ENCODE peak calls at places on chromosomes 4 and X, in six cellular contexts. M is GM06990, N is WTC11, B is AG09309, R is progenitor cell of endocrine pancreas, Z is spleen. C is an unnamed sample.

GRCh38 chrX:10634681-10635161 is 14.3 kb upstream of the MID1 start:
- DNase-seq in M (no peak), N (no peak), B (no peak), R (no peak), Z (no peak), C (no peak)

GRCh38 chr4:7485096-7485495 is 50.4 kb upstream of the PSAPL1 start:
- DNase-seq in M (no peak), N (no peak), B (no peak), R (no peak), Z (no peak), C (no peak)

GRCh38 chr4:87843936-87844335 is 11.2 kb downstream of the MEPE start:
- DNase-seq in M (no peak), N (no peak), B (peak; percentile 61), R (no peak), Z (no peak), C (no peak)

GRCh38 chr4:25770844-25771243 is 91.9 kb downstream of the SEL1L3 start:
- DNase-seq in M (no peak), N (no peak), B (peak; percentile 33), R (no peak), Z (no peak), C (no peak)

GRCh38 chr4:153348006-153348405 is 3.5 kb downstream of the MND1 start:
- DNase-seq in M (no peak), N (no peak), B (no peak), R (no peak), Z (no peak), C (no peak)

GRCh38 chr4:45453258-45453841 is 670.5 kb downstream of the GABRG1 start:
- DNase-seq in M (no peak), N (no peak), B (no peak), R (no peak), Z (no peak), C (no peak)

GRCh38 chr4:180542445-180543100 is 1700.6 kb upstream of the TENM3 start:
- DNase-seq in M (no peak), N (no peak), B (no peak), R (no peak), Z (no peak), C (no peak)

GRCh38 chr4:6010789-6011188 is 7.4 kb downstream of the C4orf50 start:
- DNase-seq in M (no peak), N (no peak), B (no peak), R (no peak), Z (peak; percentile 24), C (no peak)

GRCh38 chr4:87007345-87008181 is 72.8 kb downstream of the AFF1 start:
- DNase-seq in M (peak; percentile 23), N (peak; percentile 48), B (no peak), R (no peak), Z (peak; percentile 87), C (no peak)

GRCh38 chr4:40991908-40992307 is 222.4 kb downstream of the APBB2 start:
- DNase-seq in M (peak; percentile 72), N (no peak), B (no peak), R (no peak), Z (no peak), C (no peak)
- TF ChIP-seq CTCF in M (no peak), N (no peak), B (no peak), R (no peak), Z (no peak), C (no peak)

GRCh38 chr4:90025248-90025647 is 101.9 kb upstream of the CCSER1 start:
- DNase-seq in M (no peak), N (no peak), B (no peak), R (no peak), Z (no peak), C (no peak)

GRCh38 chr4:90028460-90028859 is 98.7 kb upstream of the CCSER1 start:
- DNase-seq in M (no peak), N (no peak), B (no peak), R (no peak), Z (no peak), C (no peak)

GRCh38 chr4:90030202-90030601 is 97.0 kb upstream of the CCSER1 start:
- DNase-seq in M (no peak), N (no peak), B (no peak), R (no peak), Z (no peak), C (no peak)

GRCh38 chr4:90027565-90027964 is 99.6 kb upstream of the CCSER1 start:
- DNase-seq in M (no peak), N (no peak), B (no peak), R (no peak), Z (no peak), C (no peak)

DNA sequence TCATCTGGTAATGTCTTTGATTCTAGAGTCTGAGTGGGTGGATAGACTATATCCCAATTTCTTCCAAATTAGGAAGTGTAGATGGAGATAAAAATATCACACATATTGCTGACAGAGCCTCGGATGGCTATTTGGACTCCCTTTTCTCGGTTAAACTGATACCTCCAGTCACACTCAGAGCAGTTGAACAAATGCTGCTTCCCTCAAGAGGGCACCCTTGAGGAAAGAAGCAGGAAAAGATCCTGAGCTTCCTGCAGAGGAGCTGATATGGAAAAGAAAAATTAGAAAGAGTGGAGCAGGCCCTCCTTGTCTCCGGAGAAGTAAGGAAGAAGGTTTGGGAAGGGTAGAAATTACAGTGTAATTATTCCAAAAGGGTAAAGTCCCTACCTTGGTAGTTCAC is 96.2 kb upstream of the CCSER1 start:
- DNase-seq in M (no peak), N (peak; percentile 12), B (no peak), R (no peak), Z (no peak), C (no peak)
- TF ChIP-seq CTCF in M (no peak), N (no peak), B (no peak), R (no peak), Z (no peak), C (peak; percentile 41)

GRCh38 chr4:89137231-89137630 is 25.9 kb downstream of the TIGD2 start:
- DNase-seq in M (no peak), N (no peak), B (no peak), R (no peak), Z (no peak), C (no peak)
- TF ChIP-seq CTCF in M (no peak), N (no peak), B (no peak), R (no peak), Z (no peak), C (no peak)

GRCh38 chr4:2007804-2008670 is 737 bp downstream of the NELFA start:
- DNase-seq in M (no peak), N (no peak), B (no peak), R (no peak), Z (peak; percentile 82), C (no peak)

GRCh38 chr4:2006956-2007653 is 1.7 kb downstream of the NELFA start:
- DNase-seq in M (no peak), N (no peak), B (no peak), R (no peak), Z (no peak), C (no peak)

GRCh38 chr4:2009651-2010233 is 968 bp upstream of the NELFA start:
- DNase-seq in M (peak; percentile 56), N (peak; percentile 66), B (no peak), R (peak; percentile 61), Z (peak; percentile 91), C (no peak)

GRCh38 chr4:2008921-2009650 is at the start of gene NELFA:
- DNase-seq in M (peak; percentile 93), N (peak; percentile 96), B (peak; percentile 53), R (peak; percentile 90), Z (peak; percentile 99), C (peak; percentile 97)

DNA sequence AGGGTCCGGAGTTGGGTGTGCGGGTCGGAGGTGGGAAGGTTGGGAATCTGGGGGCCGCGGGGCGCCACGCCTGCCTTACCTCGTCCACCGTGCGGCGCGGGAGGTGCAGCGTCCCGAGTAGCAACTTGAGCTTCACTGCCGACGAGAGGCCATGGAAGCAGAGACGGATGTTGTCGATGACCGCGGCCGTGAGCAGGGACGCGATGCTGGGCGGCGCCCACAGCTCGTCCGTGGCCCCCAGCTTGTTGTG is 178 bp downstream of the NELFA start:
- DNase-seq in M (no peak), N (no peak), B (no peak), R (no peak), Z (no peak), C (no peak)
- TF ChIP-seq CTCF in M (no peak), N (no peak), B (no peak), R (no peak), Z (no peak), C (no peak)

GRCh38 chrX:118499295-118499694 is 3.7 kb downstream of the DOCK11 start:
- DNase-seq in M (no peak), N (peak; percentile 39), B (no peak), R (no peak), Z (no peak), C (no peak)
- TF ChIP-seq CTCF in M (no peak), N (no peak), B (no peak), R (no peak), Z (no peak), C (no peak)

GRCh38 chrX:38770152-38770551 is 31.1 kb upstream of the MID1IP1 start:
- DNase-seq in M (no peak), N (no peak), B (no peak), R (no peak), Z (no peak), C (no peak)

GRCh38 chrX:38768079-38768478 is 33.2 kb upstream of the MID1IP1 start:
- DNase-seq in M (no peak), N (no peak), B (no peak), R (no peak), Z (no peak), C (no peak)
- TF ChIP-seq CTCF in M (no peak), N (no peak), B (peak; percentile 44), R (no peak), Z (no peak), C (peak; percentile 80)

GRCh38 chr4:139655116-139655515 is 10.5 kb upstream of the MGST2 start:
- DNase-seq in M (no peak), N (no peak), B (peak; percentile 27), R (no peak), Z (no peak), C (no peak)
- TF ChIP-seq CTCF in M (peak; percentile 44), N (no peak), B (peak; percentile 57), R (peak; percentile 45), Z (no peak), C (peak; percentile 73)